ENCODE peak calls at places on chromosomes 3 and 15, in four cellular contexts. C, G, J and H are unnamed samples.

GRCh38 chr15:70027518-70027917 is 70.2 kb downstream of the TLE3 start:
- DNase-seq in G (no peak), J (no peak), C (no peak), H (no peak)

GRCh38 chr15:29888651-29889050 is 66.4 kb upstream of the TJP1 start:
- DNase-seq in C (peak), J (no peak), G (peak), H (peak)

GRCh38 chr15:72968531-72968922 is 83.7 kb upstream of the NEO1 start:
- DNase-seq in J (no peak), G (no peak), C (peak), H (no peak)

GRCh38 chr3:66297917-66298316 is 77.1 kb downstream of the SLC25A26 start:
- DNase-seq in J (no peak), C (peak), G (peak), H (peak)

GRCh38 chr3:57556459-57557087 is 499 bp downstream of the PDE12 start:
- DNase-seq in C (no peak), G (no peak), J (no peak), H (peak)

GRCh38 chr15:62983956-62984355 is 58.6 kb upstream of the TPM1 start:
- DNase-seq in G (no peak), J (no peak), C (no peak), H (no peak)

GRCh38 chr3:12750658-12751071 is 8.4 kb downstream of the TMEM40 start:
- DNase-seq in G (peak), C (no peak), J (peak), H (peak)

GRCh38 chr3:140186421-140186920 is 251.5 kb downstream of the CLSTN2 start:
- DNase-seq in G (peak), J (peak), C (peak), H (no peak)

GRCh38 chr15:60115579-60116415 is 111.7 kb downstream of the FOXB1 start:
- DNase-seq in G (peak), C (no peak), J (no peak), H (peak)

GRCh38 chr3:194961149-194961548 is 275.5 kb downstream of the FAM43A start:
- DNase-seq in J (no peak), C (no peak), G (no peak), H (no peak)

GRCh38 chr15:89874926-89875564 is 18.7 kb downstream of the AP3S2 start:
- DNase-seq in G (peak), J (peak), C (peak), H (peak)

GRCh38 chr15:58115692-58116091 is 22.5 kb upstream of the AQP9 start:
- DNase-seq in G (no peak), J (no peak), C (no peak), H (peak)

GRCh38 chr3:64267774-64268604 is 42.7 kb upstream of the PRICKLE2 start:
- DNase-seq in C (peak), J (no peak), G (peak), H (peak)

GRCh38 chr15:45653702-45654424 is 19.0 kb downstream of the SQOR start:
- DNase-seq in G (no peak), J (no peak), C (no peak), H (no peak)

GRCh38 chr15:66698318-66698961 is 3.6 kb upstream of the SMAD6 start:
- DNase-seq in C (peak), J (peak), G (peak), H (peak)

GRCh38 chr3:37148208-37148607 is 26.2 kb downstream of the LRRFIP2 start:
- DNase-seq in G (no peak), C (no peak), J (no peak), H (no peak)

GRCh38 chr3:24156466-24156865 is 211.4 kb downstream of the NR1D2 start:
- DNase-seq in G (peak), C (no peak), J (peak), H (peak)

GRCh38 chr3:11749486-11749885 is 97.2 kb downstream of the TAMM41 start:
- DNase-seq in C (no peak), J (no peak), G (no peak), H (peak)

GRCh38 chr3:149247929-149248691 is 26.5 kb upstream of the CP start:
- DNase-seq in C (no peak), G (peak), J (no peak), H (no peak)

GRCh38 chr3:113914646-113915045 is 33.2 kb upstream of the ZDHHC23 start:
- DNase-seq in C (no peak), J (no peak), G (peak), H (peak)

GRCh38 chr3:58077586-58078285 is 69.5 kb downstream of the FLNB start:
- DNase-seq in G (no peak), J (no peak), C (no peak), H (no peak)

GRCh38 chr15:80870366-80870765 is 91.2 kb downstream of the CEMIP start:
- DNase-seq in G (no peak), J (no peak), C (no peak), H (no peak)